ENCODE peak calls at places on chromosomes 16 and 17, in eight cellular contexts. A is Peyer's patch, D is heart right ventricle, G is tibial artery, L is lower lobe of right lung, B is IMR-90, X is fibroblast of lung, E is heart left ventricle. F is an unnamed sample. For H3K4me1, the result is how much of the 10 kb centered on the place peaks cover.

GRCh38 chr17:8818047-8818446 is 18.9 kb upstream of the MFSD6L start:
- DNase-seq in A (no peak), D (no peak), G (no peak), L (no peak), B (no peak), X (no peak), E (no peak), F (no peak)

GRCh38 chr17:34930283-34930682 is 31.0 kb downstream of the CCT6B start:
- DNase-seq in A (no peak), D (no peak), G (no peak), L (no peak), B (no peak), X (no peak), E (no peak), F (no peak)

GRCh38 chr16:3188925-3189825 is 1.2 kb downstream of the OR1F1 start:
- DNase-seq in A (peak), D (no peak), G (no peak), L (no peak), B (peak), X (peak), E (no peak), F (peak)

GRCh38 chr17:73227379-73227778 is 34.3 kb downstream of the CPSF4L start:
- DNase-seq in A (no peak), D (no peak), G (no peak), L (no peak), B (no peak), X (no peak), E (no peak), F (no peak)

GRCh38 chr16:53131050-53131362 is 76.2 kb downstream of the CHD9 start:
- DNase-seq in A (no peak), D (no peak), G (no peak), L (no peak), B (no peak), X (no peak), E (no peak), F (no peak)

GRCh38 chr16:79597277-79597676 is 3.3 kb downstream of the MAF start:
- DNase-seq in A (no peak), D (no peak), G (no peak), L (no peak), B (no peak), X (no peak), E (no peak), F (no peak)

GRCh38 chr17:43906951-43907424 is 348 bp downstream of the MPP2 start:
- DNase-seq in A (no peak), D (no peak), G (no peak), L (peak), B (no peak), X (no peak), E (no peak), F (no peak)

GRCh38 chr16:3060339-3061127 is 4.9 kb upstream of the IL32 start:
- DNase-seq in A (no peak), D (no peak), G (no peak), L (no peak), B (no peak), X (no peak), E (no peak), F (no peak)

DNA sequence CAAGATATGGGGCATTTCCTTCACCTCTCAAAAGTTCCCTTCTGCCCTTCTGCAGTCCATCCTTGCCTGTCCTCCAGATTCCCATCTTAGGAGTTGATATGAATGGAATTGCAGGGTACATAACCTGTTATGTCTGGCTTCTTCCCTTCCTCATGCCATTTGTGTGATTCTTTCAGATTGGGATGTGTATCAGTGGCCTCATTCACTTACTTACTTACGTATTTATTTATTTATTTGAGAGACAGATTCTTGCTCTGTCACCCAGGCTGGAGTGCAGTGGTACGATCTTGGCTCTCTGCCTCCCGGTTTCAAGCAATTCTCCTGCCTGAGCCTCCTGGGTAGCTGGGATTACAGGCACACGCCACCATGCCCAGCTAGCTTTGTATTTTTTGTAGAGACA is 6.2 kb upstream of the TMEM94 start:
- DNase-seq in A (no peak), D (no peak), G (no peak), L (no peak), B (peak), X (peak), E (no peak), F (no peak)
- H3K27ac ChIP-seq in A (no peak), D (no peak), G (no peak), L (no peak), B (no peak), X (no peak), E (no peak), F (no peak)

GRCh38 chr17:48558057-48558456 is 13.1 kb upstream of the HOXB2 start:
- DNase-seq in A (no peak), D (no peak), G (no peak), L (no peak), B (no peak), X (peak), E (no peak), F (no peak)
- H3K4me1 ChIP-seq in A (under half), D (under half), G (under half), L (under half), B (half or more), X (half or more), E (under half), F (under half)

GRCh38 chr16:21704266-21704665 is 40.5 kb downstream of the OTOA start:
- DNase-seq in A (no peak), D (no peak), G (no peak), L (no peak), B (no peak), X (no peak), E (no peak), F (no peak)
- TF ChIP-seq CTCF in A (no peak), D (no peak), G (no peak), L (no peak), B (no peak), X (no peak), E (no peak), F (no peak)

GRCh38 chr16:24701521-24701951 is 27.9 kb upstream of the TNRC6A start:
- DNase-seq in A (no peak), D (no peak), G (peak), L (no peak), B (peak), X (peak), E (no peak), F (no peak)

GRCh38 chr16:24696699-24697098 is 32.8 kb upstream of the TNRC6A start:
- DNase-seq in A (no peak), D (no peak), G (no peak), L (no peak), B (no peak), X (no peak), E (no peak), F (no peak)

GRCh38 chr16:24699151-24699723 is 30.2 kb upstream of the TNRC6A start:
- DNase-seq in A (no peak), D (no peak), G (no peak), L (no peak), B (no peak), X (no peak), E (no peak), F (no peak)

GRCh38 chr16:24698314-24698713 is 31.1 kb upstream of the TNRC6A start:
- DNase-seq in A (no peak), D (no peak), G (no peak), L (no peak), B (no peak), X (no peak), E (no peak), F (no peak)

GRCh38 chr16:24700549-24701392 is 28.7 kb upstream of the TNRC6A start:
- DNase-seq in A (no peak), D (peak), G (peak), L (peak), B (peak), X (peak), E (peak), F (peak)
- H3K27ac ChIP-seq in A (peak), D (peak), G (peak), L (peak), B (peak), X (peak), E (no peak), F (no peak)

GRCh38 chr16:89314357-89314756 is 96.9 kb downstream of the ZNF778 start:
- DNase-seq in A (no peak), D (no peak), G (no peak), L (no peak), B (no peak), X (no peak), E (no peak), F (peak)

GRCh38 chr16:89314858-89315257 is 97.4 kb downstream of the ZNF778 start:
- DNase-seq in A (no peak), D (no peak), G (no peak), L (no peak), B (no peak), X (no peak), E (no peak), F (no peak)

GRCh38 chr16:89315791-89316581 is 98.5 kb downstream of the ZNF778 start:
- DNase-seq in A (peak), D (peak), G (peak), L (peak), B (peak), X (peak), E (peak), F (peak)

GRCh38 chr16:89316701-89317100 is 99.2 kb downstream of the ZNF778 start:
- DNase-seq in A (no peak), D (peak), G (no peak), L (peak), B (no peak), X (no peak), E (no peak), F (no peak)

GRCh38 chr16:89315271-89315670 is 97.8 kb downstream of the ZNF778 start:
- DNase-seq in A (no peak), D (no peak), G (no peak), L (no peak), B (no peak), X (no peak), E (no peak), F (no peak)
- H3K4me1 ChIP-seq in A (under half), D (half or more), G (under half), L (half or more), B (under half), X (under half), E (under half), F (under half)